ENCODE peak calls at places on chromosomes 5 and 9, in four cellular contexts. C is NCI-H460, R is fibroblast of the aortic adventitia, P is omental fat pad. F is an unnamed sample.

GRCh38 chr5:79859588-79859987 is 131.5 kb downstream of the MTX3 start:
- DNase-seq in C (no peak), R (no peak), P (no peak), F (no peak)

GRCh38 chr9:125634040-125634717 is 72.8 kb downstream of the MAPKAP1 start:
- DNase-seq in C (no peak), R (no peak), P (no peak), F (no peak)

GRCh38 chr9:129863059-129863690 is 27.9 kb downstream of the USP20 start:
- DNase-seq in C (no peak), R (peak; percentile 60), P (no peak), F (peak; percentile 89)

GRCh38 chr9:89657765-89658164 is 53.0 kb downstream of the GADD45G start:
- DNase-seq in C (no peak), R (no peak), P (no peak), F (no peak)

GRCh38 chr9:19085295-19085694 is 17.4 kb downstream of the HAUS6 start:
- DNase-seq in C (peak; percentile 15), R (peak; percentile 23), P (no peak), F (no peak)

GRCh38 chr9:123415593-123415930 is 59.6 kb downstream of the CRB2 start:
- DNase-seq in C (no peak), R (no peak), P (no peak), F (no peak)

GRCh38 chr9:99375481-99375880 is 153.4 kb downstream of the SEC61B start:
- DNase-seq in C (no peak), R (no peak), P (no peak), F (no peak)

GRCh38 chr9:108956098-108956533 is 21.9 kb downstream of the ABITRAM start:
- DNase-seq in C (no peak), R (no peak), P (no peak), F (no peak)

GRCh38 chr5:65986796-65987195 is 60.4 kb downstream of the ERBIN start:
- DNase-seq in C (no peak), R (no peak), P (no peak), F (no peak)

GRCh38 chr9:7161469-7161868 is 403.7 kb downstream of the KDM4C start:
- DNase-seq in C (no peak), R (no peak), P (no peak), F (no peak)

GRCh38 chr9:133304477-133305377 is 29.7 kb upstream of the ABO start:
- DNase-seq in C (no peak), R (no peak), P (no peak), F (no peak)

GRCh38 chr5:150140830-150141229 is 14.8 kb downstream of the PDGFRB start:
- DNase-seq in C (no peak), R (no peak), P (no peak), F (no peak)

GRCh38 chr5:43061352-43061751 is 21.2 kb upstream of the ANXA2R start:
- DNase-seq in C (no peak), R (peak; percentile 68), P (no peak), F (no peak)

GRCh38 chr9:87479801-87480201 is 17.9 kb upstream of the DAPK1 start:
- DNase-seq in C (no peak), R (no peak), P (no peak), F (no peak)

GRCh38 chr9:81804306-81804705 is 115.0 kb upstream of the TLE1 start:
- DNase-seq in C (no peak), R (peak; percentile 63), P (no peak), F (no peak)

GRCh38 chr5:55853271-55853670 is 2.1 kb downstream of the IL31RA start:
- DNase-seq in C (no peak), R (no peak), P (no peak), F (no peak)

GRCh38 chr5:162384225-162384624 is 316.7 kb downstream of the GABRG2 start:
- DNase-seq in C (no peak), R (no peak), P (no peak), F (no peak)

GRCh38 chr5:179196420-179197079 is 136.4 kb downstream of the ZNF354C start:
- DNase-seq in C (no peak), R (no peak), P (no peak), F (no peak)

GRCh38 chr9:94864183-94864582 is 137.7 kb downstream of the AOPEP start:
- DNase-seq in C (no peak), R (peak; percentile 51), P (no peak), F (no peak)

GRCh38 chr5:124514966-124515365 is 231.5 kb downstream of the ZNF608 start:
- DNase-seq in C (no peak), R (no peak), P (no peak), F (no peak)

GRCh38 chr9:15867334-15867733 is 314.5 kb downstream of the CCDC171 start:
- DNase-seq in C (no peak), R (no peak), P (no peak), F (no peak)

GRCh38 chr9:128231638-128232568 is 28.7 kb downstream of the DNM1 start:
- DNase-seq in C (no peak), R (no peak), P (no peak), F (no peak)

GRCh38 chr9:4489919-4490704 is at the start of gene SLC1A1:
- DNase-seq in C (no peak), R (peak; percentile 81), P (peak; percentile 30), F (peak; percentile 70)

GRCh38 chr9:125911861-125912260 is 164.7 kb downstream of the PBX3 start:
- DNase-seq in C (no peak), R (peak; percentile 13), P (no peak), F (no peak)

GRCh38 chr9:93114169-93114983 is 18.4 kb downstream of the CARD19 start:
- DNase-seq in C (no peak), R (no peak), P (no peak), F (no peak)